ENCODE peak calls at places on chromosomes 6 and 20, in six cellular contexts. S is H1, E is HepG2, Y is GM12892, F is GM12878, B is K562. P is an unnamed sample.

GRCh38 chr20:2693286-2693995 is 861 bp downstream of the EBF4 start:
- DNase-seq in E (no peak), Y (no peak), B (no peak), S (peak), F (no peak), P (peak)

GRCh38 chr6:118574051-118574865 is 26.2 kb downstream of the PLN start:
- DNase-seq in Y (no peak), B (no peak), S (no peak), F (no peak), E (no peak), P (no peak)

GRCh38 chr20:37576911-37577310 is 49.2 kb upstream of the BLCAP start:
- DNase-seq in S (no peak), B (no peak), Y (no peak), E (no peak), F (no peak), P (no peak)

GRCh38 chr6:161434921-161435411 is 161.1 kb upstream of the AGPAT4 start:
- DNase-seq in S (no peak), F (no peak), Y (no peak), E (no peak), B (no peak), P (no peak)

GRCh38 chr6:28488916-28489365 is 26.7 kb downstream of the GPX6 start:
- DNase-seq in B (peak), Y (no peak), S (peak), E (peak), F (peak), P (no peak)

GRCh38 chr6:81876977-81877376 is 124.5 kb upstream of the TENT5A start:
- DNase-seq in E (no peak), B (no peak), S (no peak), F (no peak), Y (no peak), P (no peak)

GRCh38 chr6:3205913-3206312 is 21.5 kb downstream of the TUBB2B start:
- DNase-seq in S (no peak), F (no peak), Y (no peak), E (no peak), B (no peak), P (no peak)

GRCh38 chr20:62126141-62126540 is 3.9 kb downstream of the LSM14B start:
- DNase-seq in S (peak), Y (no peak), F (no peak), E (no peak), B (no peak), P (no peak)

GRCh38 chr6:32267035-32267434 is 43.2 kb upstream of the NOTCH4 start:
- DNase-seq in S (no peak), B (no peak), E (no peak), Y (no peak), F (no peak), P (no peak)

GRCh38 chr6:84897874-84898635 is 133.7 kb upstream of the TBX18 start:
- DNase-seq in S (no peak), Y (no peak), E (no peak), B (no peak), F (no peak), P (no peak)

GRCh38 chr6:164085552-164086325 is 671.2 kb downstream of the QKI start:
- DNase-seq in F (no peak), E (no peak), S (no peak), B (no peak), Y (no peak), P (no peak)

GRCh38 chr20:10660661-10661060 is 13.1 kb downstream of the JAG1 start:
- DNase-seq in Y (no peak), E (no peak), S (no peak), B (no peak), F (no peak), P (no peak)

GRCh38 chr6:39965716-39966115 is 31.5 kb upstream of the MOCS1 start:
- DNase-seq in Y (no peak), S (no peak), F (no peak), E (no peak), B (no peak), P (no peak)

GRCh38 chr20:39660965-39661364 is 698.8 kb downstream of the DHX35 start:
- DNase-seq in Y (no peak), E (no peak), F (no peak), B (no peak), S (no peak), P (no peak)

GRCh38 chr6:3228791-3229565 is 1.5 kb upstream of the TUBB2B start:
- DNase-seq in B (no peak), F (no peak), E (no peak), S (peak), Y (no peak), P (no peak)

GRCh38 chr6:167547751-167548150 is 222.9 kb downstream of the TTLL2 start:
- DNase-seq in B (no peak), Y (no peak), F (no peak), E (no peak), S (no peak), P (no peak)

GRCh38 chr20:16054917-16055316 is 518.3 kb downstream of the KIF16B start:
- DNase-seq in S (no peak), Y (no peak), B (no peak), E (no peak), F (no peak), P (no peak)

GRCh38 chr20:38806855-38807655 is 1.6 kb downstream of the PPP1R16B start:
- DNase-seq in S (peak), F (no peak), B (no peak), Y (peak), E (no peak), P (no peak)

GRCh38 chr6:5287205-5287965 is 26.1 kb downstream of the FARS2 start:
- DNase-seq in F (no peak), Y (no peak), S (no peak), E (no peak), B (no peak), P (no peak)

GRCh38 chr6:13883966-13884365 is 40.8 kb upstream of the RNF182 start:
- DNase-seq in B (no peak), F (no peak), Y (no peak), S (no peak), E (no peak), P (no peak)

GRCh38 chr6:149990672-149991402 is 27.1 kb downstream of the ULBP1 start:
- DNase-seq in S (peak), Y (peak), F (no peak), B (no peak), E (no peak), P (peak)

GRCh38 chr6:52390361-52390727 is 28.4 kb downstream of the PAQR8 start:
- DNase-seq in S (no peak), B (peak), Y (no peak), F (peak), E (peak), P (no peak)

GRCh38 chr6:110518281-110518623 is 41.8 kb upstream of the SLC22A16 start:
- DNase-seq in Y (no peak), S (no peak), E (peak), B (no peak), F (no peak), P (no peak)

GRCh38 chr6:77620290-77620882 is 32.5 kb upstream of the MEI4 start:
- DNase-seq in S (no peak), F (no peak), Y (no peak), E (peak), B (no peak), P (no peak)

GRCh38 chr20:48634641-48635040 is 193.2 kb downstream of the PREX1 start:
- DNase-seq in B (no peak), E (no peak), Y (no peak), F (no peak), S (no peak), P (no peak)

GRCh38 chr20:50416930-50417329 is 93.3 kb upstream of the PTPN1 start:
- DNase-seq in E (no peak), B (no peak), S (no peak), F (no peak), Y (no peak), P (no peak)

GRCh38 chr20:58889334-58890072 is 37.0 kb downstream of the GNAS start:
- DNase-seq in F (no peak), Y (no peak), B (no peak), E (no peak), S (no peak), P (no peak)

GRCh38 chr6:75611702-75612375 is 10.2 kb downstream of the SENP6 start:
- DNase-seq in B (no peak), S (no peak), F (no peak), Y (no peak), E (no peak), P (no peak)

GRCh38 chr6:38387994-38388393 is 251.7 kb downstream of the BTBD9 start:
- DNase-seq in Y (no peak), B (no peak), S (no peak), E (no peak), F (no peak), P (no peak)

GRCh38 chr20:54078296-54078695 is 7.9 kb upstream of the BCAS1 start:
- DNase-seq in F (no peak), Y (no peak), S (no peak), B (no peak), E (peak), P (no peak)

GRCh38 chr6:130965657-130966056 is 97.4 kb downstream of the EPB41L2 start:
- DNase-seq in B (no peak), F (no peak), E (no peak), Y (no peak), S (no peak), P (no peak)

GRCh38 chr6:61622601-61623000 is 663.4 kb downstream of the KHDRBS2 start:
- DNase-seq in E (no peak), F (no peak), B (no peak), Y (no peak), S (no peak), P (no peak)
- TF ChIP-seq POLR2AphosphoS5 in E (no peak), F (no peak), B (no peak), Y (no peak), S (no peak), P (no peak)

GRCh38 chr6:34424200-34425131 is 1.4 kb downstream of the RPS10 start:
- DNase-seq in E (no peak), S (no peak), F (no peak), B (peak), Y (no peak), P (no peak)

GRCh38 chr6:34425132-34425497 is 754 bp downstream of the RPS10 start:
- DNase-seq in E (no peak), F (no peak), S (no peak), Y (no peak), B (peak), P (no peak)

GRCh38 chr6:34423254-34423653 is 2.6 kb downstream of the RPS10 start:
- DNase-seq in Y (no peak), F (no peak), S (no peak), E (no peak), B (no peak), P (no peak)

GRCh38 chr6:34425498-34426410 is at the start of gene RPS10:
- DNase-seq in Y (peak), F (peak), B (peak), S (peak), E (peak), P (peak)
- TF ChIP-seq POLR2A in Y (peak), F (peak), B (peak), S (peak), E (peak), P (peak)

GRCh38 chr20:17953935-17954334 is 14.7 kb downstream of the SNX5 start:
- DNase-seq in F (no peak), S (no peak), Y (no peak), E (no peak), B (no peak), P (no peak)
- TF ChIP-seq TAF1 in F (no peak), S (no peak), Y (no peak), E (no peak), B (no peak), P (no peak)

DNA sequence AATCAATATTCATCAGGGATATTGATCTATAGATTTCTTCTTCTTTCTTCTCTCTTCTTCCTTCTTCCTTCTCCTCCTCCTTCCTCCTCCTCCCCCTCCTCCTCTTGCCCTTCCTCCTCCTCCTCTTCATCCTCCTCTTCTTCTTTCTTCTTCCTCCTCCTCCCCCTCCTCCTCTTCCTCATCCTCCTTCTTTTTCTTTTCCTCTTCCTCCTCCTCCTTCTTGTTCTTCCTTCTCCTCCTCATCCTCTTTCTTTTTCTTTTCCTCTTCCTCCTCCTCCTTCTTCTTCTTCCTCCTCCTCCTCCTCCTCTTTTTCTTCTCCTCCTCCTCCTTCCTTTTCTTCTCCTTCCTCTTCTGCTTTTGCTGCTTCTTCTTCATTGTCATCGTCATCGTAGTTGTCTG is 52.4 kb upstream of the SERINC1 start:
- DNase-seq in F (no peak), E (no peak), S (no peak), Y (no peak), B (no peak), P (no peak)
- TF ChIP-seq POLR2AphosphoS5 in F (no peak), E (no peak), S (no peak), Y (no peak), B (no peak), P (no peak)

GRCh38 chr20:64254571-64255360 is 782 bp upstream of the PCMTD2 start:
- DNase-seq in Y (no peak), B (no peak), E (no peak), S (no peak), F (no peak), P (no peak)

GRCh38 chr20:64257107-64257757 is 1.7 kb downstream of the PCMTD2 start:
- DNase-seq in E (no peak), F (no peak), Y (no peak), B (no peak), S (peak), P (no peak)

GRCh38 chr20:64254156-64254555 is 1.4 kb upstream of the PCMTD2 start:
- DNase-seq in F (no peak), B (no peak), S (peak), Y (no peak), E (no peak), P (no peak)

GRCh38 chr20:64256282-64256947 is 867 bp downstream of the PCMTD2 start:
- DNase-seq in Y (no peak), S (no peak), F (no peak), B (no peak), E (no peak), P (no peak)

DNA sequence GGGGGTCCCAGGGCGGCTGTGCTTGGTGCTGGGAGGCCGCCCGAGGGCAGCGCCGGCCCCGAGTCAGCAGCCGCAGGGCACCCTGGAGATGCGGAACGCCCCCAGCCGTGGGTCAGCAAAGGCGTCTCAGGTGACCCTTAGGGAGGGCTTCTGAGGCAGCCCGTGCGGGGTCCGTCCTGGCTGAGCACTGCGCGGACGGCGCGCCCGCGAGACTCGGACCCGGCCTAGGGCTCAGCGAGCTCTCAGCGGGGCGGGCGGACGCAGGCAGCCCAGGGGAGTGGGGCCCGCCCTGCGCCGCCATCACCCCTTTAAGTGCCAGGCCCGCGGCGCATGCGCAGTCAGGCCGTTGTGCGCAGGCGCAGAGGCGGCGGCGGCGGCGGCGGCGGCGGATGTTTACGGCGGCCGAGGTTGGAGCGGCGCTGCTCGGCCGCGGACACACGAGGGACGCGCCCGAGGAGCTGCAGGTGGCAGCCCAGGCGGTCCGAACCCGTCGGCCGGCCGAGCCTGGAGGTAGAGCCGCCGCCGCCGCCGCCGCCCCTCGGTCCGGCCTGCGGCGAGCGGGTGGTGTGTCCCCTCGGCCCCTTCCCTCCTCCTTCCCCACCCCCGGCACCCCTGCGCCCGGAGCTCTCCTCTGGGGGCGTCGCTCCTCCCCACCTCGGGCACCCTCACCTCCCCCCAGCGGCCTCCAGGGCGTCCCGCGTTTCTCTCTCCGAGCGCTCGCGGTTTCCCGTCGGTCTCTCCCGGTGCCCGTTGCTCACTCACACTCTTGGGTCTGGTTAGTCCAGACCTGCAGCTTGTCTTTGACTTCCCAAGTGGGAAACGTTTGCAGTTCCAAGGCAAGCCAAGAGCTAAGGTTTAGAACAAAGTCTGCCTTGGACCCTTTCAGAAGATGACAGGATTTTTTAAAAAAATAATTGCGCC is at the start of gene PCMTD2:
- DNase-seq in S (peak), Y (peak), B (peak), E (peak), F (peak), P (peak)
- TF ChIP-seq POLR2A in S (peak), Y (peak), B (peak), E (peak), F (peak), P (no peak)

DNA sequence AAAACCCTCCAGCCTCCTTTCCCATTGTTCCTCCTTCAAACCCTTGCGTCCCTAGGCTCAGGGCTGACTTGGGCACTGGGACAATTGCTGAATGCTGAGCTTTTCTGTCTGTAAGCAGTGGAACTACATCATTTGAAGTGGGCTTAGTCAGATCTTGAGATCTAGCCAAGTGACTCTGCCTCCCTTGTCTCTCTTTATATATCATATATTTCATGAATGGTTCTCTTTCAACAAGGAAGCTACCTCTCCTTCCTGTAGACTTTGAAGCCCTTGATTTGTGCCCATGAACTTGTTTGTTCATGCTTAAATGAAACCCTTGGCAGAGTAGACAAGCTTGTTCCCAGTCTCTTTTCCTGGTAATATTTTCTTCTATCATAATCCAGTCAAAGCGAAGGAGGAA is 60.0 kb upstream of the KIF13A start:
- DNase-seq in E (no peak), S (no peak), Y (no peak), F (no peak), B (no peak), P (no peak)
- TF ChIP-seq TAF1 in E (no peak), S (no peak), Y (no peak), F (no peak), B (no peak), P (no peak)

GRCh38 chr20:13546497-13547131 is 92.1 kb downstream of the TASP1 start:
- DNase-seq in B (peak), E (peak), Y (peak), S (peak), F (peak), P (no peak)
- TF ChIP-seq POLR2AphosphoS5 in B (no peak), E (no peak), Y (no peak), S (no peak), F (no peak), P (no peak)

GRCh38 chr6:129683606-129684322 is 26.2 kb downstream of the ARHGAP18 start:
- DNase-seq in S (no peak), Y (peak), B (peak), F (peak), E (peak), P (peak)
- TF ChIP-seq POLR2A in S (no peak), Y (peak), B (no peak), F (peak), E (peak), P (no peak)

GRCh38 chr6:135008072-135008940 is 46.3 kb downstream of the HBS1L start:
- DNase-seq in B (no peak), E (peak), Y (no peak), S (no peak), F (peak), P (no peak)
- TF ChIP-seq TAF1 in B (no peak), E (no peak), Y (no peak), S (no peak), F (no peak), P (no peak)